ENCODE peak calls at places on chromosomes 7 and 10, in seven cellular contexts. Z, F, S, E, H, X and O are unnamed samples.

GRCh38 chr7:42292991-42293521 is 56.0 kb upstream of the GLI3 start:
- DNase-seq in Z (no peak), X (no peak), E (no peak), S (no peak), F (no peak), H (peak), O (no peak)

GRCh38 chr7:130642383-130642782 is 26.2 kb downstream of the COPG2 start:
- DNase-seq in X (no peak), S (no peak), Z (no peak), H (no peak), E (no peak), F (no peak), O (no peak)

GRCh38 chr7:17646181-17646956 is 293.9 kb downstream of the SNX13 start:
- DNase-seq in Z (no peak), H (no peak), E (no peak), S (peak), X (peak), F (no peak), O (no peak)

GRCh38 chr10:8069627-8070026 is 15.1 kb downstream of the GATA3 start:
- DNase-seq in X (no peak), Z (no peak), F (no peak), S (no peak), E (no peak), H (no peak), O (no peak)

GRCh38 chr7:123432601-123433000 is 101.8 kb downstream of the IQUB start:
- DNase-seq in Z (no peak), E (no peak), H (no peak), S (no peak), X (no peak), F (no peak), O (no peak)

GRCh38 chr7:1646391-1646790 is 23.7 kb upstream of the ELFN1 start:
- DNase-seq in Z (no peak), H (peak), S (no peak), E (peak), F (no peak), X (no peak), O (no peak)

GRCh38 chr10:107059058-107059457 is 105.4 kb downstream of the SORCS1 start:
- DNase-seq in E (no peak), F (no peak), H (no peak), X (no peak), S (no peak), Z (no peak), O (no peak)

GRCh38 chr10:78337646-78338391 is 304.2 kb downstream of the RPS24 start:
- DNase-seq in H (no peak), Z (peak), X (no peak), E (no peak), F (no peak), S (peak), O (no peak)

GRCh38 chr7:151813445-151813844 is 63.5 kb downstream of the PRKAG2 start:
- DNase-seq in H (peak), F (no peak), X (no peak), E (peak), Z (no peak), S (no peak), O (no peak)

GRCh38 chr7:115499966-115500365 is 530.6 kb downstream of the TFEC start:
- DNase-seq in S (peak), H (no peak), Z (no peak), E (no peak), X (no peak), F (no peak), O (no peak)

GRCh38 chr7:496528-497295 is 22.9 kb downstream of the PDGFA start:
- DNase-seq in S (no peak), Z (no peak), E (peak), H (peak), F (no peak), X (no peak), O (no peak)

GRCh38 chr10:73887038-73888015 is 13.0 kb upstream of the CAMK2G start:
- DNase-seq in F (peak), E (peak), S (peak), Z (peak), H (peak), X (peak), O (peak)

GRCh38 chr7:144776447-144776846 is 59.4 kb downstream of the TPK1 start:
- DNase-seq in X (no peak), Z (no peak), H (no peak), S (no peak), F (no peak), E (no peak), O (no peak)

GRCh38 chr10:1645896-1646295 is 91.4 kb downstream of the ADARB2 start:
- DNase-seq in X (no peak), F (no peak), S (no peak), E (no peak), H (no peak), Z (peak), O (no peak)

GRCh38 chr10:52308251-52309031 is 5.6 kb upstream of the DKK1 start:
- DNase-seq in X (peak), Z (no peak), E (peak), H (peak), F (peak), S (peak), O (no peak)

GRCh38 chr10:77943086-77943901 is 16.7 kb upstream of the DLG5 start:
- DNase-seq in S (peak), E (no peak), X (no peak), H (no peak), F (no peak), Z (no peak), O (peak)

GRCh38 chr10:45809829-45810228 is 37.5 kb downstream of the AGAP4 start:
- DNase-seq in H (no peak), E (no peak), X (peak), F (no peak), Z (no peak), S (no peak), O (no peak)

GRCh38 chr7:151017953-151018420 is 6.3 kb downstream of the ATG9B start:
- DNase-seq in F (peak), E (peak), Z (no peak), H (peak), X (peak), S (no peak), O (no peak)

GRCh38 chr10:34526186-34526585 is 288.9 kb downstream of the PARD3 start:
- DNase-seq in X (no peak), S (no peak), F (no peak), Z (no peak), H (no peak), E (no peak), O (no peak)

GRCh38 chr7:128827248-128827958 is 2.8 kb upstream of the FLNC start:
- DNase-seq in X (peak), S (peak), Z (no peak), E (no peak), H (no peak), F (peak), O (peak)

GRCh38 chr10:28984431-28984830 is 304.4 kb upstream of the LYZL1 start:
- DNase-seq in H (peak), Z (peak), X (no peak), E (peak), S (peak), F (peak), O (peak)

GRCh38 chr10:101219946-101220451 is 9.3 kb downstream of the LBX1 start:
- DNase-seq in E (no peak), X (no peak), F (no peak), S (no peak), Z (no peak), H (no peak), O (no peak)

GRCh38 chr7:139058963-139059362 is 23.1 kb upstream of the ZC3HAV1L start:
- DNase-seq in S (no peak), F (peak), Z (no peak), X (no peak), E (no peak), H (no peak), O (peak)

GRCh38 chr7:8638076-8638475 is 204.7 kb downstream of the NXPH1 start:
- DNase-seq in E (no peak), X (no peak), Z (no peak), H (no peak), F (peak), S (no peak), O (no peak)

GRCh38 chr7:33152087-33152486 is 22.7 kb downstream of the BBS9 start:
- DNase-seq in X (peak), E (no peak), F (no peak), S (no peak), Z (no peak), H (no peak), O (no peak)

GRCh38 chr10:113476191-113476590 is 76.7 kb upstream of the HABP2 start:
- DNase-seq in E (no peak), X (no peak), H (no peak), S (no peak), F (no peak), Z (no peak), O (no peak)

GRCh38 chr10:95268438-95268837 is 22.4 kb downstream of the PDLIM1 start:
- DNase-seq in S (no peak), Z (no peak), X (peak), F (peak), E (no peak), H (no peak), O (no peak)

GRCh38 chr7:34059551-34059840 is 154.2 kb downstream of the BMPER start:
- DNase-seq in X (no peak), E (no peak), Z (no peak), F (no peak), S (no peak), H (no peak), O (no peak)

DNA sequence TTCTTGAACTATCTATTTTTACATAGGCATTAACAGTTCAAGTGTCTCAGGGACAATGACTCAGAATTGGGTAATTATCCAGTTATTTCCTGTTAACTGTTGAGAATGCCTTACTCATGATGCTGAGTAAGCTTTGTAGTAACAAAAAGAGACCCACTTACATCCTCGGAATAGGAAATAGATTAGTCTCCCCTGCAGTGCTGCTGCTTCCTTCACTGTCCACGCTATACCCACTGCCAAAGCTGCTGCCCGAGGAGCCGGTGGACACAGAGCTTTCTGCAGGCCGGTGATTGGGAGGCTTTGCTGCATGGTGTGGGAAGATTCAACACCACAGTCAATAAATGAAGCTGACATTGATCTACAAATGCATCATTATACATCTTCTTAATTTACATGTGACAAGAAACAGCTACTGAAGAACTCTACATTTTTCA is 357.1 kb downstream of the PCLO start:
- DNase-seq in E (peak), X (peak), F (no peak), H (no peak), S (peak), Z (no peak), O (peak)
- H3K4me3 ChIP-seq in E (no peak), X (peak), F (no peak), H (no peak), S (peak), Z (no peak), O (peak)

DNA sequence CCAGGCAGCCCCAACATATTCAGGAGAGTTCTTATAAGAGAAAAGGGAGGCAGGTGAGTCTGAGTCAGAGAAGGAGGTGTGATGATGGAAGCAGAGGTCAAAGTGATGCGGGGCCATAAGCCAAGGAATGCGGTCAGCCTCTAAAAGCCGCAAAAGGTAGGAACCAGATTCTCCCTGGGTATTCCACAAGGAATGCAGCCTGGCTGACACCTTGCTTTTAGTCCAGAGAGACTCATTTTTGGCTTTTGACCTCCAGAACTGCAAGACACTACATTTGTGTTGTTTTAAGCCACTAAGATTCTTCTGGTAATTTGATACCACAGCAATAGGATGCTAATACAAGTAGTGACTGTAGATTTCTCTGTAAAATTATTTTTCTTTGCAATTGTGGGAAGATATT is 151.5 kb upstream of the EEPD1 start:
- DNase-seq in S (peak), E (no peak), Z (no peak), F (no peak), H (no peak), X (no peak), O (no peak)
- H3K4me3 ChIP-seq in S (no peak), E (no peak), Z (no peak), F (no peak), H (no peak), X (no peak), O (no peak)

DNA sequence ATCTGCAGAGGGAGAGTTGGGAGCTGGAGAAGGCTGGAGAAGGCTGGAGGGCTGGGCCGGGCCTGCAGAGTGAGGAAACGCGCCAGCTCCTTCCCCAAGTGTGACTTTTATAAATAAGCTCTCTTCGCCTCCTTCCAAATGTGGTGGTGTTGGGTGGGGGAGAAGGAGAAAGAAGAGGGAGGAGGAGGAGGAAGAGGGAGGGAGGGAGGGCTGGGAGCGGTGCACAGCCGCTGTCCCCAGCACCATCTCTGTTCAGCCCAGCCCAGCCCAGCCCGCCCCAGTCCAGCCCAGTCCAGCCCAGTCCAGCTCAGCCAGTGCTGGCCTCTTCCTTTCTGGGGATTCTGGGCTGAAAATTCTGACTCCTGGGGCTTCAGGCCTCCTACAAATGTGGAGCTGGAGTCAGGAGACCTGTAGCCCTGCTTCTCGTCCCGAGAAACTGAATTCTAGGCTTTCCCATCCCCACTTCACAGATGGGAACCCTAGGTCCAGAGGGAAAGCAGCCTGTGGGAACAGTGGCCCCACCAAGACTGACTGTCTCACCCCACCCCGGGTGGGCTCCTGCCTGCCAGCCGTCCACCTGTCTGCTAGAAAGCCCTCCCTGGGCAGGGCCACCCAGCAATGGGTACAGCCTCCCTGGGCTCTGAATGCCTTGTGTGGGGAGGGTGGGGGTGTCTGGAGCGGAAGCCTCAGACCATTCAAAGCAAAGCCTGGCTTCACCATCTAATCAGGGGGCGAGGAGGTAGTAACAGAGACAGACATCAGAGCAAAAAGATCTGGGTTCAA is 2.3 kb downstream of the STX1A start:
- DNase-seq in F (no peak), X (no peak), E (no peak), H (no peak), Z (no peak), S (peak), O (no peak)
- H3K4me3 ChIP-seq in F (no peak), X (peak), E (no peak), H (no peak), Z (no peak), S (peak), O (peak)

DNA sequence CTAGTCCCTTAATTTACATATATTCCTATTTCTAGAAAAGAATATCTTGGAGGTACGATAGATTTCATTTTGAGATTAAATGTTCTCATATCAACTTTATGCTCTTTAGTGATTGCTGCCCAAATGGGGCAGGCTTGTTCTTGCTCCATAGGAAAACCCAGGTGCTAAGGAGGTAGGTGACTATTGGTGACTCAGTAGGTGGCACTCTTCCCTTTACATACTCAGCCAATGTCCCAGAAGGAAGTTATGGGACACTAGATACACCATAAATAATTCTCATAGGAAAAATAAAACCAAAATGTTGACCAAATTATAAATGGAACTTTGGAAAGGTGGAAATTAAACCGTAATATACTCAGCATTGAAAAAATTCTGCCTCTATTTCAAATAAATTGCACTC is 4.0 kb downstream of the SKAP2 start:
- DNase-seq in Z (no peak), F (no peak), E (no peak), X (no peak), H (no peak), S (no peak), O (no peak)
- H3K4me3 ChIP-seq in Z (no peak), F (no peak), E (no peak), X (no peak), H (no peak), S (no peak), O (no peak)

GRCh38 chr7:105794741-105795729 is 81.4 kb downstream of the ATXN7L1 start:
- DNase-seq in H (no peak), S (peak), X (no peak), E (no peak), Z (peak), F (peak), O (peak)
- H3K4me3 ChIP-seq in H (no peak), S (no peak), X (no peak), E (no peak), Z (no peak), F (no peak), O (no peak)

GRCh38 chr7:157682064-157682945 is 345.5 kb downstream of the DNAJB6 start:
- DNase-seq in X (no peak), H (no peak), E (no peak), F (no peak), S (no peak), Z (peak), O (no peak)
- H3K4me3 ChIP-seq in X (no peak), H (no peak), E (no peak), F (no peak), S (no peak), Z (no peak), O (no peak)

GRCh38 chr10:133161486-133162051 is 1.6 kb downstream of the KNDC1 start:
- DNase-seq in Z (no peak), S (no peak), H (peak), X (no peak), E (peak), F (no peak), O (no peak)
- H3K4me3 ChIP-seq in Z (no peak), S (peak), H (peak), X (no peak), E (no peak), F (peak), O (no peak)

GRCh38 chr10:117334075-117334474 is 41.2 kb downstream of the PDZD8 start:
- DNase-seq in X (no peak), Z (no peak), S (no peak), F (no peak), E (no peak), H (no peak), O (no peak)
- H3K4me3 ChIP-seq in X (no peak), Z (no peak), S (no peak), F (no peak), E (no peak), H (no peak), O (no peak)

GRCh38 chr7:27143022-27143949 is at the start of gene HOXA5:
- DNase-seq in F (no peak), X (peak), Z (peak), E (peak), H (no peak), S (peak), O (no peak)
- H3K4me3 ChIP-seq in F (peak), X (peak), Z (peak), E (peak), H (peak), S (peak), O (peak)